ENCODE peak calls at places on chromosome 11, in five cellular contexts. E, H, B, J and I are unnamed samples.

GRCh38 chr11:116683982-116684381 is 88.8 kb downstream of the BUD13 start:
- DNase-seq in E (no peak), J (no peak), B (no peak), H (no peak), I (no peak)

GRCh38 chr11:8040261-8040920 is 40.6 kb upstream of the TUB start:
- DNase-seq in H (no peak), B (no peak), E (no peak), J (no peak), I (no peak)

GRCh38 chr11:2797181-2797711 is 88.3 kb downstream of the CDKN1C start:
- DNase-seq in B (no peak), H (no peak), J (peak), E (no peak), I (no peak)

GRCh38 chr11:19253817-19254216 is 13.1 kb upstream of the E2F8 start:
- DNase-seq in E (peak), H (no peak), J (no peak), B (no peak), I (no peak)

GRCh38 chr11:122706261-122706660 is 50.7 kb downstream of the UBASH3B start:
- DNase-seq in H (no peak), E (peak), J (no peak), B (no peak), I (no peak)

GRCh38 chr11:57741132-57742086 is at the start of gene SELENOH:
- DNase-seq in E (peak), H (peak), B (peak), J (peak), I (peak)

GRCh38 chr11:34585870-34586654 is 34.8 kb upstream of the EHF start:
- DNase-seq in H (peak), J (no peak), E (peak), B (peak), I (peak)

GRCh38 chr11:92550411-92550810 is 325.8 kb downstream of the FAT3 start:
- DNase-seq in H (no peak), J (no peak), B (no peak), E (no peak), I (peak)

GRCh38 chr11:35955636-35956035 is 11.8 kb downstream of the LDLRAD3 start:
- DNase-seq in B (no peak), H (no peak), E (no peak), J (no peak), I (no peak)

GRCh38 chr11:24748261-24748660 is 251.4 kb downstream of the LUZP2 start:
- DNase-seq in H (no peak), E (no peak), B (no peak), J (no peak), I (no peak)

GRCh38 chr11:100563541-100564280 is 123.4 kb upstream of the ARHGAP42 start:
- DNase-seq in J (no peak), B (peak), E (peak), H (no peak), I (no peak)

GRCh38 chr11:26078217-26078821 is 253.6 kb upstream of the ANO3 start:
- DNase-seq in B (no peak), J (no peak), E (peak), H (no peak), I (no peak)

GRCh38 chr11:63802637-63803414 is 10.4 kb upstream of the SPINDOC start:
- DNase-seq in J (no peak), H (no peak), B (peak), E (peak), I (no peak)

GRCh38 chr11:84249344-84250135 is 963.4 kb upstream of the CCDC90B start:
- DNase-seq in E (peak), H (no peak), J (no peak), B (no peak), I (no peak)

GRCh38 chr11:6418958-6419611 is at the start of gene APBB1:
- DNase-seq in H (peak), E (peak), J (peak), B (no peak), I (peak)

GRCh38 chr11:2296913-2297622 is 4.7 kb downstream of the C11orf21 start:
- DNase-seq in H (no peak), J (no peak), B (no peak), E (no peak), I (no peak)

GRCh38 chr11:113818426-113818825 is 38.8 kb downstream of the CLDN25 start:
- DNase-seq in H (no peak), J (no peak), B (no peak), E (peak), I (no peak)

GRCh38 chr11:64165842-64166635 is at the start of gene MACROD1:
- DNase-seq in H (peak), B (peak), E (peak), J (peak), I (peak)

GRCh38 chr11:111045408-111045806 is 200.1 kb upstream of the POU2AF2 start:
- DNase-seq in B (no peak), J (no peak), E (peak), H (no peak), I (peak)

GRCh38 chr11:32341676-32342613 is 93.4 kb downstream of the WT1 start:
- DNase-seq in H (no peak), E (no peak), B (no peak), J (no peak), I (no peak)

GRCh38 chr11:58222730-58223129 is 6.0 kb downstream of the OR10Q1 start:
- DNase-seq in E (peak), B (no peak), J (no peak), H (no peak), I (no peak)

GRCh38 chr11:828501-829115 is 889 bp downstream of the CRACR2B start:
- DNase-seq in J (no peak), E (no peak), H (no peak), B (no peak), I (no peak)

GRCh38 chr11:10050561-10050960 is 243.5 kb downstream of the SBF2 start:
- DNase-seq in B (peak), H (no peak), J (no peak), E (peak), I (no peak)

GRCh38 chr11:69380451-69380901 is 86.5 kb downstream of the MYEOV start:
- DNase-seq in J (no peak), E (no peak), B (no peak), H (no peak), I (no peak)

GRCh38 chr11:68965901-68966868 is 14.6 kb downstream of the MRGPRD start:
- DNase-seq in B (no peak), J (no peak), E (no peak), H (no peak), I (no peak)

GRCh38 chr11:130815074-130815802 is 101.0 kb downstream of the SNX19 start:
- DNase-seq in H (no peak), E (no peak), B (no peak), J (no peak), I (no peak)

GRCh38 chr11:76623171-76623883 is 47.2 kb downstream of the LRRC32 start:
- DNase-seq in E (peak), B (no peak), H (no peak), J (no peak), I (no peak)

GRCh38 chr11:33697997-33698396 is 2.6 kb downstream of the C11orf91 start:
- DNase-seq in B (no peak), E (no peak), J (no peak), H (no peak), I (no peak)

GRCh38 chr11:40185793-40186192 is 1273.7 kb downstream of the LRRC4C start:
- DNase-seq in B (no peak), E (no peak), J (no peak), H (no peak), I (no peak)

GRCh38 chr11:120383518-120384155 is 47.4 kb downstream of the ARHGEF12 start:
- DNase-seq in H (no peak), J (no peak), E (peak), B (no peak), I (no peak)